ENCODE peak calls at places on chromosomes 11 and 22, in four cellular contexts. R is left ventricle myocardium superior, Z is foreskin fibroblast, T is pancreas. L is an unnamed sample.

GRCh38 chr11:43922295-43922648 is 20.2 kb upstream of the C11orf96 start:
- DNase-seq in T (no peak), R (no peak), Z (no peak), L (no peak)

GRCh38 chr11:85955531-85955930 is 100.3 kb downstream of the CCDC83 start:
- DNase-seq in R (no peak), Z (peak; percentile 69), T (no peak), L (no peak)

GRCh38 chr11:5123802-5124521 is 14.2 kb downstream of the OR52A5 start:
- DNase-seq in R (peak; percentile 37), Z (peak; percentile 42), T (peak; percentile 68), L (no peak)

GRCh38 chr11:61749607-61750217 is 2.7 kb upstream of the MYRF start:
- DNase-seq in T (no peak), Z (no peak), R (no peak), L (no peak)

GRCh38 chr11:96237759-96238158 is 105.2 kb downstream of the MAML2 start:
- DNase-seq in T (no peak), R (no peak), Z (no peak), L (no peak)

GRCh38 chr11:2118674-2119073 is 20.5 kb downstream of the IGF2 start:
- DNase-seq in R (no peak), T (no peak), Z (no peak), L (no peak)

GRCh38 chr11:709109-709997 is 3.3 kb downstream of the EPS8L2 start:
- DNase-seq in T (peak; percentile 25), Z (no peak), R (no peak), L (no peak)

GRCh38 chr11:122181372-122181771 is 65.4 kb upstream of the BLID start:
- DNase-seq in R (no peak), Z (no peak), T (no peak), L (no peak)

GRCh38 chr22:24951942-24952836 is at the start of gene KIAA1671:
- DNase-seq in R (peak; percentile 92), T (peak; percentile 94), Z (peak; percentile 32), L (peak; percentile 77)

GRCh38 chr11:83866655-83867054 is 580.5 kb upstream of the CCDC90B start:
- DNase-seq in Z (no peak), R (no peak), T (no peak), L (no peak)

GRCh38 chr11:19670030-19670761 is 42.4 kb upstream of the NAV2 start:
- DNase-seq in T (no peak), R (no peak), Z (peak; percentile 46), L (no peak)

GRCh38 chr11:95371147-95371546 is 140.1 kb upstream of the SESN3 start:
- DNase-seq in R (no peak), Z (no peak), T (no peak), L (no peak)

GRCh38 chr11:77479746-77480352 is 6.0 kb upstream of the PAK1 start:
- DNase-seq in R (no peak), Z (no peak), T (no peak), L (no peak)

GRCh38 chr11:127054153-127054552 is 53.6 kb upstream of the KIRREL3 start:
- DNase-seq in Z (no peak), T (no peak), R (no peak), L (no peak)

GRCh38 chr11:12005476-12005875 is 3.0 kb downstream of the DKK3 start:
- DNase-seq in R (no peak), T (no peak), Z (peak; percentile 68), L (no peak)

GRCh38 chr11:111476366-111476765 is 35.8 kb downstream of the BTG4 start:
- DNase-seq in Z (no peak), T (no peak), R (no peak), L (no peak)

GRCh38 chr11:63761870-63762661 is 6.5 kb downstream of the ZFTA start:
- DNase-seq in Z (no peak), T (peak; percentile 26), R (peak; percentile 45), L (no peak)

GRCh38 chr11:47257518-47258316 is at the start of gene NR1H3:
- DNase-seq in R (peak; percentile 88), T (peak; percentile 82), Z (peak; percentile 84), L (no peak)

GRCh38 chr11:62664405-62665074 is 470 bp downstream of the C11orf98 start:
- DNase-seq in T (peak; percentile 58), R (no peak), Z (peak; percentile 24), L (peak; percentile 49)

GRCh38 chr11:111938687-111939160 is 1.6 kb downstream of the DIXDC1 start:
- DNase-seq in T (no peak), Z (peak; percentile 53), R (no peak), L (no peak)

GRCh38 chr22:24200616-24201212 is 19.4 kb downstream of the SUSD2 start:
- DNase-seq in Z (peak; percentile 48), T (no peak), R (no peak), L (no peak)

GRCh38 chr22:36659762-36660509 is 43.6 kb downstream of the CACNG2 start:
- DNase-seq in Z (peak; percentile 88), T (peak; percentile 92), R (peak; percentile 93), L (no peak)

GRCh38 chr22:25347752-25348102 is 128.3 kb downstream of the CRYBB2 start:
- DNase-seq in Z (no peak), T (no peak), R (no peak), L (no peak)

GRCh38 chr11:2881076-2881973 is 4.2 kb downstream of the CDKN1C start:
- DNase-seq in Z (no peak), R (peak; percentile 30), T (no peak), L (no peak)